ENCODE peak calls at places on chromosomes 2 and 18, in four cellular contexts. One of them, this sample, is unnamed.

GRCh38 chr18:59085797-59086196 is 53.9 kb upstream of the SEC11C start:
- DNase-seq in H9: no peak
- DNase-seq in cardiac muscle cell: no peak
- DNase-seq in keratinocyte: no peak
- DNase-seq in this sample: no peak

GRCh38 chr18:7272268-7273049 is 41.6 kb downstream of the LRRC30 start:
- DNase-seq in cardiac muscle cell: peak
- DNase-seq in keratinocyte: no peak
- DNase-seq in H9: peak
- DNase-seq in this sample: peak

GRCh38 chr18:26999797-27000196 is 134.3 kb upstream of the AQP4 start:
- DNase-seq in keratinocyte: no peak
- DNase-seq in H9: no peak
- DNase-seq in cardiac muscle cell: no peak
- DNase-seq in this sample: no peak

GRCh38 chr2:68811364-68811763 is 59.8 kb downstream of the BMP10 start:
- DNase-seq in keratinocyte: no peak
- DNase-seq in H9: no peak
- DNase-seq in cardiac muscle cell: no peak
- DNase-seq in this sample: no peak

GRCh38 chr2:101291973-101292372 is 16.5 kb downstream of the RNF149 start:
- DNase-seq in H9: no peak
- DNase-seq in keratinocyte: no peak
- DNase-seq in cardiac muscle cell: no peak
- DNase-seq in this sample: no peak

GRCh38 chr2:66579494-66579893 is 144.6 kb downstream of the MEIS1 start:
- DNase-seq in keratinocyte: no peak
- DNase-seq in H9: no peak
- DNase-seq in cardiac muscle cell: no peak
- DNase-seq in this sample: no peak

GRCh38 chr2:12960671-12961070 is 243.9 kb downstream of the TRIB2 start:
- DNase-seq in H9: no peak
- DNase-seq in keratinocyte: no peak
- DNase-seq in cardiac muscle cell: no peak
- DNase-seq in this sample: no peak

GRCh38 chr2:45223531-45223930 is 214.3 kb upstream of the SIX2 start:
- DNase-seq in cardiac muscle cell: no peak
- DNase-seq in keratinocyte: no peak
- DNase-seq in H9: no peak
- DNase-seq in this sample: no peak

GRCh38 chr18:24657461-24657860 is 197.0 kb downstream of the HRH4 start:
- DNase-seq in keratinocyte: no peak
- DNase-seq in H9: no peak
- DNase-seq in cardiac muscle cell: peak
- DNase-seq in this sample: peak

GRCh38 chr2:241908686-241909420 is 39.3 kb downstream of the RTP5 start:
- DNase-seq in H9: peak
- DNase-seq in keratinocyte: no peak
- DNase-seq in cardiac muscle cell: no peak
- DNase-seq in this sample: no peak

GRCh38 chr2:198518935-198519334 is 714.5 kb downstream of the PLCL1 start:
- DNase-seq in cardiac muscle cell: no peak
- DNase-seq in keratinocyte: no peak
- DNase-seq in H9: no peak
- DNase-seq in this sample: no peak

GRCh38 chr2:129457277-129457818 is 522.1 kb upstream of the RAB6C start:
- DNase-seq in keratinocyte: no peak
- DNase-seq in cardiac muscle cell: no peak
- DNase-seq in H9: no peak
- DNase-seq in this sample: no peak

GRCh38 chr2:241853651-241854341 is 4.9 kb downstream of the PDCD1 start:
- DNase-seq in H9: no peak
- DNase-seq in keratinocyte: no peak
- DNase-seq in cardiac muscle cell: no peak
- DNase-seq in this sample: peak

GRCh38 chr2:196927318-196928225 is 1.1 kb upstream of the PGAP1 start:
- DNase-seq in cardiac muscle cell: no peak
- DNase-seq in H9: no peak
- DNase-seq in keratinocyte: no peak
- DNase-seq in this sample: no peak

GRCh38 chr2:148927010-148927409 is 52.0 kb downstream of the KIF5C start:
- DNase-seq in cardiac muscle cell: no peak
- DNase-seq in H9: no peak
- DNase-seq in keratinocyte: no peak
- DNase-seq in this sample: no peak

GRCh38 chr2:74499269-74499939 is at the start of gene LBX2:
- DNase-seq in cardiac muscle cell: peak
- DNase-seq in keratinocyte: no peak
- DNase-seq in H9: no peak
- DNase-seq in this sample: peak

GRCh38 chr2:185835974-185836373 is 97.4 kb downstream of the FSIP2 start:
- DNase-seq in cardiac muscle cell: no peak
- DNase-seq in H9: no peak
- DNase-seq in keratinocyte: no peak
- DNase-seq in this sample: no peak

GRCh38 chr2:60707750-60708371 is 48.2 kb upstream of the PAPOLG start:
- DNase-seq in cardiac muscle cell: peak
- DNase-seq in H9: peak
- DNase-seq in keratinocyte: no peak
- DNase-seq in this sample: no peak

GRCh38 chr2:62787381-62787780 is 81.9 kb downstream of the EHBP1 start:
- DNase-seq in cardiac muscle cell: peak
- DNase-seq in keratinocyte: no peak
- DNase-seq in H9: no peak
- DNase-seq in this sample: no peak

GRCh38 chr2:241882090-241882625 is 12.6 kb downstream of the RTP5 start:
- DNase-seq in keratinocyte: no peak
- DNase-seq in H9: no peak
- DNase-seq in cardiac muscle cell: no peak
- DNase-seq in this sample: no peak

GRCh38 chr18:31658670-31659573 is 25.5 kb downstream of the B4GALT6 start:
- DNase-seq in keratinocyte: no peak
- DNase-seq in cardiac muscle cell: no peak
- DNase-seq in H9: no peak
- DNase-seq in this sample: no peak

GRCh38 chr2:134405641-134406081 is 151.8 kb downstream of the MGAT5 start:
- DNase-seq in keratinocyte: peak
- DNase-seq in H9: no peak
- DNase-seq in cardiac muscle cell: no peak
- DNase-seq in this sample: no peak

GRCh38 chr2:127105656-127106456 is 1.1 kb downstream of the BIN1 start:
- DNase-seq in cardiac muscle cell: peak
- DNase-seq in keratinocyte: no peak
- DNase-seq in H9: peak
- DNase-seq in this sample: peak

GRCh38 chr2:224628416-224628815 is 43.3 kb upstream of the CUL3 start:
- DNase-seq in keratinocyte: no peak
- DNase-seq in cardiac muscle cell: no peak
- DNase-seq in H9: no peak
- DNase-seq in this sample: no peak

GRCh38 chr2:200615247-200615646 is 29.4 kb downstream of the AOX1 start:
- DNase-seq in H9: no peak
- DNase-seq in cardiac muscle cell: no peak
- DNase-seq in keratinocyte: no peak
- DNase-seq in this sample: no peak

DNA sequence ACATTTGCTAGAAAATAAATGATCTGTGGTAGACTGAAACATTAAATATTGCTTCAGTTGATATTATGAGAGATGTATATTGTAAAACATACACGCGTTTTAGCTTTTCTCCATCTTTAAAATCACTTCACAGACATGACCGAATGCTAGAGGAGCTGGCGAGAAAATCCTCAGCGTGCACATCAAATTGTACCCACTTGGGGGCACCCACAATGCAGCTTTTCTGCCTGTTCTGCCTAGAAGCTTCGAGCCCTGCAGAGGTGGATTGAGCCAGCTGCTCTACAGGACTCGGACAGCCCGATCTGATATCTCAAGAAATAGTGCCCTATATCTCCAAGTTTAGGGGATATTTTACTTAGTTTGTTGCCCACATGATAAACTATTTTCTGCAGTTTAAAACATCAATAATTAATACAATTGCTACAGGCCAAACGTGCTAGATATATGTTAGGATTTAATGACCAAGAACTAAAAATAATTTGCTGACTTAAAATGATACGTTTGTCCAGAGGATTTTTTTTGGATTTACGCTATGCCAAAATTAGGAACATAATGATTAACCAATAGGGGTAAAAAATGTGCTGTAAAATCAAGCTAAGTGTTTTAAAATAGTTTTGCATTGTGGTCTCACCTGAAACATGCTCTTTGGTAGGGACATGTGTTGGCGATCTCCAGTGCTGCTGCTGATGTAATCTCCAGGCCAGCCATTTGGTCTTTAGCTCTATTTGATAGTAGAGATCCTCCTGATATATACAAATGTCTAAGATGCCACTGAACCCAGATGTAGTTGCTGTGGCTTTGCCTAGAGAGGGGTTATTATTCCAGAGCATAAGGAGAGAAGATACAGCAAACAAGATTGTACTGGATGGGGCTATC is 22.3 kb upstream of the ATP5MC3 start:
- DNase-seq in H9: peak
- DNase-seq in cardiac muscle cell: peak
- DNase-seq in keratinocyte: no peak
- DNase-seq in this sample: peak
- TF ChIP-seq CTCF in H9: peak
- TF ChIP-seq CTCF in cardiac muscle cell: peak
- TF ChIP-seq CTCF in keratinocyte: peak
- TF ChIP-seq CTCF in this sample: peak

GRCh38 chr18:69866250-69866649 is 81.4 kb downstream of the CD226 start:
- DNase-seq in H9: no peak
- DNase-seq in cardiac muscle cell: no peak
- DNase-seq in keratinocyte: no peak
- DNase-seq in this sample: no peak
- TF ChIP-seq CTCF in H9: no peak
- TF ChIP-seq CTCF in cardiac muscle cell: no peak
- TF ChIP-seq CTCF in keratinocyte: no peak
- TF ChIP-seq CTCF in this sample: no peak

GRCh38 chr2:219029829-219030165 is 11.5 kb downstream of the CFAP65 start:
- DNase-seq in cardiac muscle cell: peak
- DNase-seq in H9: peak
- DNase-seq in keratinocyte: peak
- DNase-seq in this sample: peak
- TF ChIP-seq CTCF in cardiac muscle cell: peak
- TF ChIP-seq CTCF in H9: peak
- TF ChIP-seq CTCF in keratinocyte: peak
- TF ChIP-seq CTCF in this sample: peak

GRCh38 chr2:151614606-151615306 is 119.5 kb downstream of the NEB start:
- DNase-seq in keratinocyte: no peak
- DNase-seq in H9: no peak
- DNase-seq in cardiac muscle cell: no peak
- DNase-seq in this sample: no peak
- TF ChIP-seq CTCF in keratinocyte: no peak
- TF ChIP-seq CTCF in H9: no peak
- TF ChIP-seq CTCF in cardiac muscle cell: no peak
- TF ChIP-seq CTCF in this sample: no peak

GRCh38 chr2:235597081-235597615 is 103.3 kb downstream of the AGAP1 start:
- DNase-seq in H9: no peak
- DNase-seq in keratinocyte: no peak
- DNase-seq in cardiac muscle cell: no peak
- DNase-seq in this sample: no peak

GRCh38 chr2:235598842-235599531 is 105.1 kb downstream of the AGAP1 start:
- DNase-seq in keratinocyte: no peak
- DNase-seq in cardiac muscle cell: no peak
- DNase-seq in H9: no peak
- DNase-seq in this sample: no peak

GRCh38 chr2:235596272-235596671 is 102.4 kb downstream of the AGAP1 start:
- DNase-seq in cardiac muscle cell: no peak
- DNase-seq in keratinocyte: no peak
- DNase-seq in H9: no peak
- DNase-seq in this sample: no peak

GRCh38 chr2:235599596-235600338 is 105.9 kb downstream of the AGAP1 start:
- DNase-seq in keratinocyte: no peak
- DNase-seq in cardiac muscle cell: no peak
- DNase-seq in H9: no peak
- DNase-seq in this sample: no peak

DNA sequence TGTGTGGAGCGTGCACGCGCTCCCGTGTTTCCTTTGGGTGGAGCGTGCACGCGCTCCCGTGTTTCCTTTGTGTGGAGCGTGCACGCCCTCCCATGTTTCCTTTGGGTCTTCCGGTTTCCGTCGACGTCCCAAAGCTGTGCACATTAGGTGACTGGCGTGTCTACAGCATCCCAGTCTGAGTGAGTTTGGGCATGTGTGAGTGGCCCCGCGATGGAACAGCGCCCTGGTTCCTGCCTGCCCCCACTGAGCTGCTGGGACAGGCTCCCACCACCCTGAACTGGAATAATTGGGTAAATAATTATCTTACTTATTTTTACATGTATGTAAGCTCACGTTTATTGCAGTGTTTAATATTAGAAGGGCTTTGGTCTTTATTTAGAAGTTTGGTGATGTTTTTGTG is 104.2 kb downstream of the AGAP1 start:
- DNase-seq in H9: no peak
- DNase-seq in cardiac muscle cell: no peak
- DNase-seq in keratinocyte: no peak
- DNase-seq in this sample: no peak
- TF ChIP-seq CTCF in H9: no peak
- TF ChIP-seq CTCF in cardiac muscle cell: no peak
- TF ChIP-seq CTCF in keratinocyte: no peak
- TF ChIP-seq CTCF in this sample: no peak

DNA sequence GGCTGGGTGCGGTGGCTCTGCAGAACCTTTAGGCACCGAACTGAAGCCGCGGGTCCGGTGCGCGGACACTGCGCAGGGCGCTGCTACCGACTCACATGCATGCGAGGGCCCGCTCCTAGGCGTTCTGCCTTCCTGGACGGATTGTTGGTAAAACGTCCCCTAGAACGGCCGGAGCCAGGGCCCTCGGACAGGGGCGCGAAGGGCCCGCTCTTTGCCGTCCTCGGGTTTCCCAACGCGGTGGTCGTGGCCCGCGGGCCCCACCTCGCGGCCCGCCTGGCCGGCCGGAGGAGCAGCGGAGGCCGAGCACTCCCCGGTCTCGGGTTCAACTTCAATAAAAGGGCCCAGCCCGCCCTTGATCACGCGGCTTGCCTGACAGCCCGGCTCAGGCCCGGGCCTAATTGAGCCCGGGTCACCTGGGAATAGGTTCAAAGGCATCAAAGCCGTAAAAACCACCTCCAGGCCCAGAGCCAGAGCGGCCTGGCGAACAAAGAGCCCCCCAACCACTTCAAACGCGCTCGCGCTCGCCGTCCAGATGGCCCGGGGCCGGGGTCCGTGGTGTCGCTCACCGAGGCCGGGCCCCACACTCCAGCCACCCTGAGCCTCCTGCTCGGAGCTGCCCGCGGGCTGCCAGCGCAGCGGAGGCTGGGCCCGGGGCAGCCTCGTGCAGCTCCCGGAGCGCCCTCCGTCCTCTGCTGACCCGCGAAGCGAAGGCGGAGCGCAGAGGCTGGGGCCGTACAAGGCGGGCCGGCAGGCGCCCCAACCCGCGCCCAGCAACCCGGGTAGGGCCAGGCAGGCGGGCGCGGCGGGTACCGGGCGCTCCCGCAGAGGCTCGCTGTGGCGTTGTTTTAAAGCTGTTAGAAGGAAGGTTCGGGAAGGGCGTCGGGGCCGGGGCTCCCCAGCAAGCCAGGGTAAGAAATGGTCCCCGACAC is 1.1 kb upstream of the TWIST2 start:
- DNase-seq in cardiac muscle cell: no peak
- DNase-seq in H9: peak
- DNase-seq in keratinocyte: no peak
- DNase-seq in this sample: peak
- TF ChIP-seq CTCF in cardiac muscle cell: peak
- TF ChIP-seq CTCF in H9: peak
- TF ChIP-seq CTCF in keratinocyte: no peak
- TF ChIP-seq CTCF in this sample: no peak

This sample was measured in glutamatergic neuron.